ENCODE peak calls at places on chromosomes 4 and X, in four cellular contexts. E is thyroid gland, W is sigmoid colon, A is breast epithelium. C is an unnamed sample.

GRCh38 chr4:89486042-89486441 is 178.4 kb upstream of the GPRIN3 start:
- DNase-seq in A (no peak), W (no peak), E (no peak), C (no peak)

GRCh38 chrX:107154787-107155620 is 36.4 kb upstream of the RBM41 start:
- DNase-seq in A (no peak), W (no peak), E (no peak), C (no peak)

GRCh38 chrX:35382966-35383365 is 415.2 kb upstream of the MAGEB16 start:
- DNase-seq in W (no peak), E (no peak), A (no peak), C (no peak)

GRCh38 chr4:8547912-8548730 is 32.1 kb upstream of the GPR78 start:
- DNase-seq in E (no peak), A (no peak), W (no peak), C (no peak)

GRCh38 chrX:124392794-124393193 is 46.4 kb downstream of the SH2D1A start:
- DNase-seq in A (no peak), W (no peak), E (no peak), C (no peak)

GRCh38 chrX:17736478-17736855 is 826 bp upstream of the SCML1 start:
- DNase-seq in A (no peak), W (no peak), E (no peak), C (no peak)

GRCh38 chr4:145101091-145101490 is 3.0 kb downstream of the ABCE1 start:
- DNase-seq in W (no peak), A (no peak), E (no peak), C (no peak)

GRCh38 chrX:133661962-133662839 is 246.9 kb upstream of the GPC4 start:
- DNase-seq in W (no peak), A (no peak), E (no peak), C (no peak)

GRCh38 chr4:147463065-147463464 is 17.8 kb upstream of the EDNRA start:
- DNase-seq in E (no peak), W (no peak), A (no peak), C (no peak)

GRCh38 chrX:20362268-20363002 is 95.7 kb upstream of the RPS6KA3 start:
- DNase-seq in E (no peak), A (no peak), W (no peak), C (no peak)

GRCh38 chr4:121457278-121457875 is 76.6 kb upstream of the QRFPR start:
- DNase-seq in W (no peak), A (no peak), E (no peak), C (no peak)

GRCh38 chr4:34371676-34372075 is 1872.6 kb downstream of the ARAP2 start:
- DNase-seq in W (no peak), E (no peak), A (no peak), C (no peak)

GRCh38 chr4:149499726-149500125 is 315.9 kb downstream of the IQCM start:
- DNase-seq in A (no peak), E (no peak), W (no peak), C (no peak)

GRCh38 chr4:18020145-18020670 is 1.3 kb downstream of the LCORL start:
- DNase-seq in W (no peak), E (peak), A (no peak), C (no peak)

GRCh38 chr4:154686838-154687237 is 57.0 kb upstream of the LRAT start:
- DNase-seq in A (no peak), W (no peak), E (no peak), C (no peak)

GRCh38 chr4:173346074-173346473 is 11.9 kb upstream of the HMGB2 start:
- DNase-seq in E (no peak), W (no peak), A (no peak), C (no peak)

GRCh38 chrX:47226071-47226470 is 6.7 kb upstream of the USP11 start:
- DNase-seq in E (no peak), A (no peak), W (no peak), C (peak)

GRCh38 chr4:54567327-54567726 is 90.4 kb upstream of the KIT start:
- DNase-seq in E (no peak), A (no peak), W (no peak), C (no peak)

GRCh38 chrX:149286940-149287349 is 218.2 kb downstream of the IDS start:
- DNase-seq in W (no peak), E (peak), A (no peak), C (no peak)

GRCh38 chr4:25873632-25874129 is 10.9 kb upstream of the SEL1L3 start:
- DNase-seq in A (no peak), E (no peak), W (no peak), C (no peak)
- H3K4me3 ChIP-seq in A (no peak), E (no peak), W (no peak), C (no peak)

GRCh38 chr4:157803441-157804168 is 369.2 kb downstream of the GASK1B start:
- DNase-seq in E (no peak), A (no peak), W (no peak), C (no peak)

GRCh38 chr4:157808796-157809408 is 363.9 kb downstream of the GASK1B start:
- DNase-seq in W (no peak), A (no peak), E (no peak), C (no peak)

GRCh38 chr4:157804169-157804543 is 368.7 kb downstream of the GASK1B start:
- DNase-seq in E (no peak), A (no peak), W (no peak), C (no peak)

GRCh38 chr4:157806176-157806575 is 366.6 kb downstream of the GASK1B start:
- DNase-seq in W (no peak), E (no peak), A (no peak), C (no peak)

DNA sequence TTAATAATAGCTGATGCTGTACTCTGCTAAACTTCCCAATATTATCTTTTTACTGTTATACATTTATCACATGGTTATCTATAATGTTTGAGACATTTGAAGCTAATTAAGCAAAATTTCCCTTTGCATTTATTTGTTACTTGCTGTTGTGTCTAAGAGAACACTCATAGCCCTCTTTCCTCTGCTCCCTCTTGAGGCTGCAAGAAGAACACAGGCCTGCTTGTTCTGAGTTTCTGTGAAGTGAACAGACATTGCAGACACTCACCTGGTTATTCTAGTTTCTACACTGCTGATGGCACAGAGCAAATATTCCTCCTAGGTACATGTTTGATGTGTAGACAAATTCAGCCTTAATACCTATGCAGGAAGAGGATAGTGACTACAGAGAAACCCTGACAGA is 367.8 kb downstream of the GASK1B start:
- DNase-seq in A (no peak), E (no peak), W (no peak), C (no peak)
- TF ChIP-seq CTCF in A (peak), E (peak), W (peak), C (peak)

GRCh38 chr4:6693274-6694176 is at the start of gene S100P:
- DNase-seq in W (no peak), E (no peak), A (no peak), C (no peak)
- H3K4me3 ChIP-seq in W (no peak), E (no peak), A (no peak), C (peak)

DNA sequence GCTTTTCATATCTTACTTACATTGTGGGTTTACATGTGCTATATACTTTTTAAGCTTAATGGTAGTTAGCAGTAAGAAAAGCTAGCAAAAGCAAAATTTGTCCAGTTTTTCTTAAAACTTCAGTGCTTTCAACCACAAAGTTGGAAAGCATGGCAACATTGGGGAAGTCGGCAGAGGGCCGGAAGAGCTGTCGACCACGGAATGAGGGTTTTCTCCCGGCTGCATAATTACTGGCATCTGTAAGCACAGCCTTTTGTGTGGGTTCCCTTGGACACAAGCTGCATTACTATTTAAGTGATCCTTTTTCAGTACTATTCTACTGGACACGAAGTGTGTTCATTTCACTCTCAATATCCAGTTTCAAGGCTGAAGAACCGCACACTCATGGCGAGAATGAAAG is 560.4 kb downstream of the ANKRD50 start:
- DNase-seq in W (no peak), E (no peak), A (no peak), C (no peak)
- TF ChIP-seq CTCF in W (no peak), E (no peak), A (no peak), C (no peak)

C was measured in left lung.